ENCODE peak calls at places on chromosomes 12 and 14, in nine cellular contexts. L, T, Q, O, W, U, J, K and G are unnamed samples.

GRCh38 chr12:100741084-100741711 is 53.4 kb upstream of the ANO4 start:
- DNase-seq in W (no peak), Q (no peak), T (peak), O (no peak), U (no peak), K (peak), L (no peak), J (no peak), G (no peak)

GRCh38 chr14:75279153-75279738 is 618 bp downstream of the FOS start:
- DNase-seq in T (peak), W (peak), U (peak), Q (peak), J (no peak), O (no peak), K (peak), L (no peak), G (peak)

GRCh38 chr12:121499929-121500793 is 80.7 kb downstream of the KDM2B start:
- DNase-seq in O (peak), W (peak), Q (peak), U (peak), T (peak), L (peak), K (peak), J (peak), G (peak)

GRCh38 chr14:68824517-68825347 is 31.9 kb upstream of the ZFP36L1 start:
- DNase-seq in L (no peak), K (peak), Q (no peak), T (peak), O (no peak), W (peak), J (peak), U (peak), G (peak)

GRCh38 chr14:65689070-65689469 is 276.5 kb downstream of the FUT8 start:
- DNase-seq in J (no peak), U (no peak), O (no peak), L (no peak), Q (no peak), K (no peak), T (no peak), W (no peak), G (no peak)

GRCh38 chr14:104106471-104106991 is 21.0 kb downstream of the ASPG start:
- DNase-seq in L (no peak), W (no peak), U (no peak), T (no peak), O (no peak), J (no peak), K (no peak), Q (no peak), G (no peak)

GRCh38 chr12:9719835-9720234 is 13.1 kb downstream of the CLECL1 start:
- DNase-seq in U (no peak), W (no peak), O (no peak), T (no peak), J (no peak), K (no peak), L (no peak), Q (no peak), G (no peak)

GRCh38 chr12:30795410-30795659 is 40.6 kb upstream of the CAPRIN2 start:
- DNase-seq in Q (no peak), W (no peak), O (no peak), K (no peak), L (no peak), T (no peak), J (no peak), U (no peak), G (no peak)

GRCh38 chr12:93785262-93786010 is 108.3 kb downstream of the CRADD start:
- DNase-seq in J (no peak), U (peak), T (peak), O (no peak), L (no peak), Q (peak), W (no peak), K (peak), G (no peak)

GRCh38 chr12:15982071-15982470 is 70.9 kb downstream of the DERA start:
- DNase-seq in J (no peak), U (no peak), L (no peak), W (no peak), T (no peak), Q (no peak), K (no peak), O (no peak), G (no peak)

GRCh38 chr12:23525450-23526072 is 423.9 kb downstream of the SOX5 start:
- DNase-seq in Q (no peak), J (no peak), K (no peak), T (no peak), W (no peak), O (no peak), U (no peak), L (no peak), G (no peak)

GRCh38 chr12:131537267-131537920 is 173.5 kb upstream of the SFSWAP start:
- DNase-seq in K (no peak), W (no peak), U (no peak), Q (no peak), J (no peak), T (no peak), O (no peak), L (no peak), G (no peak)

GRCh38 chr12:22034709-22035506 is 11.1 kb upstream of the CMAS start:
- DNase-seq in L (no peak), O (no peak), J (no peak), Q (no peak), T (no peak), W (no peak), K (no peak), U (no peak), G (no peak)

GRCh38 chr14:101444116-101444515 is 117.2 kb upstream of the DIO3 start:
- DNase-seq in W (no peak), T (no peak), O (no peak), U (no peak), Q (no peak), L (no peak), K (no peak), J (no peak), G (no peak)

GRCh38 chr14:24335461-24336146 is 733 bp upstream of the ADCY4 start:
- DNase-seq in J (no peak), K (no peak), W (no peak), O (no peak), Q (no peak), T (no peak), U (no peak), L (no peak), G (no peak)

GRCh38 chr14:68619805-68620574 is 172.9 kb downstream of the ZFP36L1 start:
- DNase-seq in O (no peak), J (no peak), K (no peak), W (no peak), U (no peak), T (no peak), Q (no peak), L (no peak), G (no peak)

GRCh38 chr14:100239200-100239839 is 376 bp downstream of the YY1 start:
- DNase-seq in O (no peak), K (no peak), J (no peak), U (peak), L (no peak), Q (no peak), W (no peak), T (no peak), G (no peak)

GRCh38 chr12:6167327-6168280 is 32.6 kb upstream of the CD9 start:
- DNase-seq in T (no peak), Q (no peak), U (no peak), O (peak), K (peak), L (no peak), J (no peak), W (no peak), G (no peak)

GRCh38 chr12:103688659-103689058 is 101.6 kb downstream of the STAB2 start:
- DNase-seq in T (no peak), U (no peak), L (no peak), J (no peak), W (no peak), Q (no peak), K (no peak), O (no peak), G (no peak)

GRCh38 chr14:100640481-100641273 is 53.5 kb upstream of the BEGAIN start:
- DNase-seq in W (no peak), L (no peak), Q (peak), O (peak), J (no peak), U (no peak), T (no peak), K (peak), G (no peak)

GRCh38 chr14:38850664-38851063 is 252.4 kb downstream of the SEC23A start:
- DNase-seq in U (no peak), Q (no peak), T (no peak), O (no peak), W (no peak), J (no peak), L (no peak), K (no peak), G (no peak)

GRCh38 chr12:92034083-92034482 is 111.6 kb downstream of the BTG1 start:
- DNase-seq in O (no peak), J (no peak), Q (no peak), K (no peak), W (no peak), L (no peak), U (no peak), T (peak), G (no peak)

GRCh38 chr14:73739899-73740685 is 25.9 kb upstream of the PNMA1 start:
- DNase-seq in O (no peak), J (no peak), L (no peak), W (no peak), Q (no peak), U (no peak), K (no peak), T (no peak), G (no peak)

GRCh38 chr12:81245918-81246611 is 168.2 kb downstream of the ACSS3 start:
- DNase-seq in T (no peak), U (no peak), L (no peak), Q (no peak), J (no peak), W (no peak), K (no peak), O (no peak), G (no peak)

GRCh38 chr12:124625867-124626675 is 58.7 kb upstream of the NCOR2 start:
- DNase-seq in K (no peak), Q (no peak), T (no peak), W (no peak), O (no peak), J (no peak), L (no peak), U (no peak), G (no peak)

GRCh38 chr12:57127101-57127709 is 1.1 kb upstream of the LRP1 start:
- DNase-seq in L (no peak), J (peak), O (peak), U (peak), T (peak), W (no peak), Q (peak), K (peak), G (peak)

GRCh38 chr12:132544173-132544468 is 54.2 kb downstream of the FBRSL1 start:
- DNase-seq in J (no peak), O (no peak), Q (no peak), U (no peak), W (no peak), L (no peak), T (no peak), K (no peak), G (no peak)

GRCh38 chr12:116142936-116143882 is 134.3 kb downstream of the MED13L start:
- DNase-seq in U (no peak), J (no peak), T (no peak), K (no peak), Q (no peak), L (no peak), O (no peak), W (no peak), G (no peak)

GRCh38 chr12:26523708-26524150 is 309.3 kb downstream of the ITPR2 start:
- DNase-seq in T (peak), W (peak), U (peak), K (no peak), Q (no peak), L (no peak), O (no peak), J (no peak), G (peak)

GRCh38 chr12:121539908-121540307 is 40.9 kb downstream of the KDM2B start:
- DNase-seq in Q (no peak), U (no peak), W (no peak), T (no peak), K (no peak), L (no peak), J (no peak), O (no peak), G (no peak)

GRCh38 chr14:83992857-83993256 is 1537.1 kb upstream of the FLRT2 start:
- DNase-seq in W (no peak), Q (no peak), J (no peak), U (no peak), L (no peak), O (no peak), T (no peak), K (no peak), G (no peak)

GRCh38 chr12:537772-538171 is 78.0 kb downstream of the B4GALNT3 start:
- DNase-seq in J (no peak), U (no peak), O (no peak), L (no peak), Q (no peak), K (no peak), W (no peak), T (no peak), G (no peak)

GRCh38 chr14:51419685-51420084 is 179.6 kb downstream of the TMX1 start:
- DNase-seq in T (no peak), Q (peak), K (peak), W (no peak), L (no peak), J (no peak), U (no peak), O (no peak), G (no peak)

GRCh38 chr12:29516431-29516875 is 19.0 kb upstream of the OVCH1 start:
- DNase-seq in O (no peak), T (no peak), W (no peak), K (no peak), J (no peak), L (no peak), U (no peak), Q (no peak), G (no peak)

GRCh38 chr12:1837541-1838206 is 17.3 kb downstream of the LRTM2 start:
- DNase-seq in Q (no peak), O (no peak), J (no peak), K (no peak), T (no peak), W (no peak), U (no peak), L (no peak), G (no peak)

GRCh38 chr12:52687527-52688385 is 7.5 kb upstream of the KRT1 start:
- DNase-seq in J (no peak), T (no peak), Q (no peak), L (no peak), U (no peak), K (no peak), O (no peak), W (no peak), G (no peak)